ENCODE peak calls at places on chromosomes 13 and 19, in six cellular contexts. L is tibial artery; S is CD8-positive, alpha-beta memory T cell; N is A549; E is colonic mucosa; I is ovary. X is an unnamed sample.

GRCh38 chr13:39597828-39598227 is 5.2 kb downstream of the LHFPL6 start:
- DNase-seq in E (no peak), I (no peak), N (no peak), L (no peak), S (no peak), X (no peak)

GRCh38 chr13:27713767-27714166 is 78.5 kb upstream of the GSX1 start:
- DNase-seq in L (no peak), S (no peak), I (no peak), N (no peak), E (no peak), X (no peak)

GRCh38 chr13:41315466-41316047 is 4.5 kb downstream of the NAA16 start:
- DNase-seq in E (no peak), S (no peak), L (no peak), I (no peak), N (no peak), X (no peak)

GRCh38 chr13:111852701-111853100 is 214.2 kb upstream of the SOX1 start:
- DNase-seq in S (no peak), E (no peak), L (no peak), I (no peak), N (no peak), X (no peak)

GRCh38 chr13:114140909-114141255 is 8.5 kb upstream of the RASA3 start:
- DNase-seq in N (no peak), I (no peak), E (no peak), S (peak; percentile 19), L (peak; percentile 44), X (no peak)

GRCh38 chr13:113546571-113547247 is 37.8 kb upstream of the TFDP1 start:
- DNase-seq in L (peak; percentile 66), S (no peak), N (no peak), I (peak; percentile 13), E (no peak), X (peak; percentile 59)

GRCh38 chr13:30757026-30757425 is 21.7 kb downstream of the ALOX5AP start:
- DNase-seq in L (no peak), E (no peak), N (no peak), I (no peak), S (no peak), X (no peak)

GRCh38 chr19:22519152-22519551 is 97.0 kb upstream of the ZNF98 start:
- DNase-seq in E (no peak), S (no peak), N (no peak), L (no peak), I (no peak), X (no peak)

GRCh38 chr19:4583961-4584669 is 24.6 kb upstream of the SEMA6B start:
- DNase-seq in E (peak; percentile 28), N (no peak), S (no peak), I (no peak), L (no peak), X (no peak)

GRCh38 chr19:54319049-54319448 is 6.1 kb upstream of the LILRA5 start:
- DNase-seq in I (no peak), E (no peak), S (no peak), L (peak; percentile 35), N (no peak), X (no peak)

GRCh38 chr19:1079566-1080111 is 12.7 kb downstream of the ARHGAP45 start:
- DNase-seq in N (no peak), L (no peak), E (peak; percentile 39), S (peak; percentile 44), I (peak; percentile 24), X (no peak)

GRCh38 chr19:5436101-5436947 is 18.9 kb upstream of the ZNRF4 start:
- DNase-seq in S (no peak), L (no peak), N (peak; percentile 92), I (peak; percentile 40), E (no peak), X (no peak)

GRCh38 chr13:45769072-45769471 is 67.0 kb downstream of the CBY2 start:
- DNase-seq in E (no peak), I (no peak), S (no peak), L (no peak), N (no peak), X (no peak)

GRCh38 chr13:24328145-24328544 is 18.8 kb downstream of the C1QTNF9 start:
- DNase-seq in E (no peak), I (no peak), L (no peak), N (no peak), S (no peak), X (no peak)

GRCh38 chr19:14985133-14985532 is 5.5 kb upstream of the SLC1A6 start:
- DNase-seq in L (no peak), I (no peak), S (no peak), E (no peak), N (no peak), X (no peak)

GRCh38 chr13:36432106-36432544 is at the start of gene CCNA1:
- DNase-seq in E (peak; percentile 19), N (no peak), L (no peak), S (no peak), I (peak; percentile 52), X (peak; percentile 24)

GRCh38 chr13:24610956-24611355 is 69.3 kb upstream of the ATP12A start:
- DNase-seq in N (no peak), S (no peak), L (no peak), E (no peak), I (no peak), X (no peak)

GRCh38 chr13:102591988-102592781 is 4.6 kb upstream of the TPP2 start:
- DNase-seq in S (peak; percentile 58), L (peak; percentile 87), N (peak; percentile 40), I (peak; percentile 75), E (peak; percentile 87), X (peak; percentile 83)

GRCh38 chr19:56692496-56692895 is 20.9 kb upstream of the ZNF835 start:
- DNase-seq in L (no peak), E (no peak), S (no peak), N (no peak), I (peak; percentile 51), X (no peak)

GRCh38 chr13:82847595-82847994 is 1034.7 kb downstream of the SLITRK1 start:
- DNase-seq in N (no peak), I (no peak), E (no peak), L (no peak), S (no peak), X (no peak)

GRCh38 chr19:53463263-53463662 is 4.3 kb upstream of the ZNF813 start:
- DNase-seq in S (no peak), I (peak; percentile 77), L (no peak), N (no peak), E (peak; percentile 19), X (peak; percentile 74)

GRCh38 chr19:39297931-39298634 is 1.9 kb downstream of the IFNL1 start:
- DNase-seq in L (peak; percentile 45), S (peak; percentile 61), E (no peak), I (no peak), N (no peak), X (peak; percentile 55)

GRCh38 chr19:39870171-39870971 is 24.2 kb upstream of the FBL start:
- DNase-seq in N (no peak), L (no peak), I (no peak), E (no peak), S (no peak), X (no peak)

DNA sequence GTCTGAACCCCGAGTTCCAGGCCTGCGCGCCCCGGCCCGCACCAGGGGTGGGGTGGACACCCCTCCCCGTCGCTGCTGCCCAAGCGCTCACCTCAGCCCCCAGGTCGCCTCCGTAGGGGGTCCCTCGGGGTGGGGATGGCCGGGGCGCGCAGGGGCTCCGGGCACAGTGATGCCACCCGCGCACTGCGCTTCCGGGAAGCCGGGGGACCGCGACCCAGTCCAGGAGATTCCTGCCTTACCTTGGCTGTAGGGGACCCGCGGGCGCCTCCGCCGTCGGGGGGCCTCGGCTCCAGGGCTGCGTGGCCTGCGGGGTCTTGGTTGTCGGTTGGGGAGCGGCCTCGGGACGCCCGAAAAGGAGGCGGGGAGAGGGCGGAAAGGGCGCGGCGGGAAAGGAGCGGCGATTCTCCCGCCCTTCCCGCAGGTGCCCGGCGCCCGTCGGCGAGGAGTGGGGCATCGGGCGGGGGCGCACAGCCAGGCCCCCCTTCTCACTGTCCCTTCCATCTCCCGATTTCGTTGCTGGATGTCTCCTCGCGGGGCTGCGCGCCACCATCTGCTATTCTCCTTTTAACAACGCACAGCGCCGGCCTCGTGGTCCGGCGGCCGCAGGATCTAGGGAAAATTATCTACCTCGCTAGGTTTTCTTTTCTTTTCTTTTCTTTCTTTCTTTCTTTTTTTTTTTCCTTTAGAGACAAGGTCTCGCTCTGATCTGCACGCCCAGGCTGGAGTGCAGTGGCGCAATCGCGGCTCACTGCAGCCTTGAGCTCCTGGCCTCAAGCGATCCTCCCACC is at the start of gene KEAP1:
- DNase-seq in S (no peak), E (peak; percentile 68), L (peak; percentile 72), N (peak; percentile 29), I (no peak), X (no peak)
- H3K9me3 ChIP-seq in S (no peaks in the 10 kb centered on the region), E (no peaks in the 10 kb centered on the region), L (no peaks in the 10 kb centered on the region), N (no peaks in the 10 kb centered on the region), I (no peaks in the 10 kb centered on the region), X (no peaks in the 10 kb centered on the region)

DNA sequence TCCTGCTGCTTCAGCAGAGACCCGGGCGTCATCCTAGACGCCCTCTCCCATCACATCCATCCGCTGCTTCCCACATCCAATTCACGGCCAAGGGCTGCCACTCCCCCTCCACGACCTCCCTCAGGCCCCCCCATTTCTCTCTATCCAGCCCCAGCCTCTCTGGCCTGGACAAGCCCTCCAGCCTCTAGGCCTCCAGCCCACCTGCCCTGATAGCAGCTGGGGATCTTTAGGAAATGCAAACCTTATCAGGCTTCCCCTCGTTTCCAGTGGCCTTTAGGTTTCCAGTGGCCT is 51.6 kb downstream of the PEPD start:
- DNase-seq in E (no peak), N (no peak), S (no peak), I (no peak), L (peak; percentile 51), X (no peak)
- H3K4me1 ChIP-seq in E (no peaks in the 10 kb centered on the region), N (peaks cover 6% of the 10 kb centered on the region), S (no peaks in the 10 kb centered on the region), I (no peaks in the 10 kb centered on the region), L (no peaks in the 10 kb centered on the region), X (peaks cover 21% of the 10 kb centered on the region)

GRCh38 chr19:42409477-42409876 is 17.7 kb downstream of the LIPE start:
- DNase-seq in E (no peak), N (no peak), S (no peak), L (no peak), I (no peak), X (no peak)

GRCh38 chr19:42412223-42412622 is 15.0 kb downstream of the LIPE start:
- DNase-seq in L (no peak), E (peak; percentile 76), I (no peak), S (no peak), N (no peak), X (no peak)

GRCh38 chr19:42410371-42410770 is 16.8 kb downstream of the LIPE start:
- DNase-seq in E (no peak), L (no peak), N (no peak), S (no peak), I (no peak), X (peak; percentile 34)

GRCh38 chr19:42411581-42412178 is 15.5 kb downstream of the LIPE start:
- DNase-seq in E (no peak), S (no peak), N (no peak), L (no peak), I (no peak), X (no peak)

GRCh38 chr19:42412661-42413076 is 14.5 kb downstream of the LIPE start:
- DNase-seq in S (no peak), L (no peak), N (no peak), I (no peak), E (no peak), X (no peak)
- H3K9me3 ChIP-seq in S (no peaks in the 10 kb centered on the region), L (no peaks in the 10 kb centered on the region), N (no peaks in the 10 kb centered on the region), I (no peaks in the 10 kb centered on the region), E (no peaks in the 10 kb centered on the region), X (no peaks in the 10 kb centered on the region)

DNA sequence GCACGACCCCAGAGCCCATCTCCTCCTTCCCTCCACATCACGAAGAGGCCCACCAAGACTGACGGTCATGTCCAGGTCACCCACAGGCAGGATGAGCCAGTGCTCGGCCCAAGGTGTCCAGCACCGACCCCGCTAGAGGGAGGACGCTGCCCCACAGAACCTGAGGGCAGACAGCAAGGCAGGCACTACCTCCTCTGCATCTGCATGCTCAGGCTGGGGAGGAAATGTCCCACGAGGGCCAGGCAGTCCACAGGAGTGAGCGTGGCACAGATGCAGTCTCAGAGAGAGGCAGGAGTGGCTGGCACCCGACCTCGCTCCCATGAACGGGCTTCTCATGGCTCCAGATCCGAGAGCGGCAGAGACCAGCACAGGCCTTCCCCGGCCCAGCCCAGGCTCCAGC is 133.2 kb downstream of the TUBA3C start:
- DNase-seq in E (no peak), S (no peak), I (no peak), L (no peak), N (no peak), X (no peak)
- H3K4me1 ChIP-seq in E (no peaks in the 10 kb centered on the region), S (no peaks in the 10 kb centered on the region), I (no peaks in the 10 kb centered on the region), L (no peaks in the 10 kb centered on the region), N (no peaks in the 10 kb centered on the region), X (no peaks in the 10 kb centered on the region)

X was measured in psoas muscle.